ENCODE peak calls at places on chromosomes 6 and 20, in five cellular contexts. T is hepatocyte; O is RWPE2; C is breast epithelium; B is CD8-positive, alpha-beta T cell. D is an unnamed sample.

GRCh38 chr20:5170341-5170740 is 43.5 kb downstream of the CDS2 start:
- DNase-seq in T (no peak), O (no peak), C (no peak), B (no peak), D (no peak)

GRCh38 chr6:11772109-11772830 is 6.3 kb downstream of the ADTRP start:
- DNase-seq in T (peak), O (peak), C (peak), B (no peak), D (no peak)

GRCh38 chr6:30926644-30927043 is 5.3 kb downstream of the SFTA2 start:
- DNase-seq in T (peak), O (no peak), C (no peak), B (no peak), D (no peak)

GRCh38 chr6:106160189-106160588 is 74.1 kb downstream of the PRDM1 start:
- DNase-seq in T (no peak), O (no peak), C (no peak), B (no peak), D (no peak)

GRCh38 chr6:63731946-63732735 is 96.5 kb downstream of the PHF3 start:
- DNase-seq in T (no peak), O (no peak), C (no peak), B (no peak), D (no peak)

GRCh38 chr6:9140181-9140580 is 704.8 kb upstream of the SLC35B3 start:
- DNase-seq in T (no peak), O (no peak), C (peak), B (no peak), D (no peak)

GRCh38 chr20:60447703-60448102 is 489.5 kb downstream of the CDH26 start:
- DNase-seq in T (peak), O (no peak), C (no peak), B (no peak), D (no peak)

GRCh38 chr20:63754008-63754407 is 14.4 kb downstream of the SLC2A4RG start:
- DNase-seq in T (peak), O (peak), C (no peak), B (no peak), D (no peak)

GRCh38 chr20:17793986-17794385 is 94.2 kb downstream of the BANF2 start:
- DNase-seq in T (no peak), O (no peak), C (no peak), B (no peak), D (no peak)

GRCh38 chr6:25942561-25943147 is 12.2 kb upstream of the SLC17A2 start:
- DNase-seq in T (peak), O (no peak), C (no peak), B (no peak), D (no peak)

GRCh38 chr20:58169441-58169840 is 59.0 kb downstream of the ANKRD60 start:
- DNase-seq in T (no peak), O (no peak), C (no peak), B (no peak), D (no peak)

GRCh38 chr6:168865-169455 is 123.3 kb upstream of the DUSP22 start:
- DNase-seq in T (peak), O (no peak), C (no peak), B (no peak), D (no peak)

GRCh38 chr6:1987640-1988039 is 257.8 kb downstream of the GMDS start:
- DNase-seq in T (no peak), O (no peak), C (no peak), B (no peak), D (no peak)

GRCh38 chr6:129335792-129336191 is 374.2 kb downstream of the ARHGAP18 start:
- DNase-seq in T (no peak), O (no peak), C (no peak), B (no peak), D (no peak)

GRCh38 chr20:571754-572331 is 28.3 kb upstream of the CSNK2A1 start:
- DNase-seq in T (peak), O (no peak), C (peak), B (no peak), D (no peak)

GRCh38 chr6:29490055-29490454 is 2.3 kb upstream of the MAS1L start:
- DNase-seq in T (no peak), O (no peak), C (no peak), B (no peak), D (no peak)

GRCh38 chr6:169979873-169980440 is 228.5 kb downstream of the ERMARD start:
- DNase-seq in T (no peak), O (peak), C (no peak), B (no peak), D (no peak)

GRCh38 chr6:166032366-166033171 is 135.1 kb downstream of the TBXT start:
- DNase-seq in T (peak), O (no peak), C (no peak), B (no peak), D (no peak)

GRCh38 chr20:49668181-49668877 is 45.3 kb downstream of the B4GALT5 start:
- DNase-seq in T (no peak), O (no peak), C (no peak), B (peak), D (no peak)

GRCh38 chr6:111601875-111602274 is 3.8 kb downstream of the TRAF3IP2 start:
- DNase-seq in T (peak), O (no peak), C (no peak), B (no peak), D (no peak)

GRCh38 chr6:42260424-42260888 is 42.8 kb upstream of the MRPS10 start:
- DNase-seq in T (peak), O (no peak), C (no peak), B (no peak), D (no peak)

GRCh38 chr6:130093546-130093945 is 75.2 kb downstream of the L3MBTL3 start:
- DNase-seq in T (no peak), O (no peak), C (no peak), B (no peak), D (no peak)

GRCh38 chr6:69285054-69285453 is 511.8 kb downstream of the LMBRD1 start:
- DNase-seq in T (no peak), O (no peak), C (no peak), B (no peak), D (no peak)

GRCh38 chr6:2872417-2873358 is 30.4 kb downstream of the SERPINB9 start:
- DNase-seq in T (no peak), O (no peak), C (no peak), B (no peak), D (no peak)

DNA sequence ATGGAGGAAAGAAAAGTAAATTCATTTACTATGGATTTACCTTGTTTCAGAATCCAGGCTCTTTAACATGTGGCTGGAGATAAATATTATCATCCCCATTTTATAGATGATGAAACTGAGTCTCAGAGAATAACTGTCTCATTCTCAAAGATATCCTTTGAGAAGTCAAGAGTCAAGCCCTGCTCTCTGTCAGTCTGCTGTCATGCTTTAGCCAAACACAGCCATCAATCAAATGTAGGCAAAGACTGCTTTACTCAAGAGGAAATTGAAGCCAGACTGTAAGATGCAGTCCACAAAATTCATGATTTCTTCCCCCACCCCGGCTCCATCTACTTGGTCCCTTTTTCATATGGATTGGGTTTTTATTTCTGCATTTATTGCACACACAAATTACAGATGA is 102.8 kb upstream of the TOP1 start:
- DNase-seq in T (no peak), O (no peak), C (no peak), B (no peak), D (no peak)
- H3K27ac ChIP-seq in T (no peak), O (no peak), C (no peak), B (no peak), D (no peak)

GRCh38 chr20:50690979-50691584 is at the start of gene RIPOR3:
- DNase-seq in T (peak), O (peak), C (no peak), B (no peak), D (no peak)
- H3K27ac ChIP-seq in T (peak), O (no peak), C (peak), B (no peak), D (no peak)

GRCh38 chr6:15303162-15303919 is 57.5 kb downstream of the JARID2 start:
- DNase-seq in T (no peak), O (no peak), C (no peak), B (no peak), D (no peak)
- H3K27ac ChIP-seq in T (peak), O (no peak), C (no peak), B (no peak), D (no peak)

GRCh38 chr6:7173843-7174503 is 66.2 kb downstream of the RREB1 start:
- DNase-seq in T (no peak), O (no peak), C (no peak), B (no peak), D (no peak)
- H3K27ac ChIP-seq in T (no peak), O (no peak), C (peak), B (no peak), D (no peak)

GRCh38 chr6:161319231-161319630 is 45.4 kb upstream of the AGPAT4 start:
- DNase-seq in T (no peak), O (no peak), C (no peak), B (no peak), D (peak)
- H3K27ac ChIP-seq in T (no peak), O (no peak), C (no peak), B (no peak), D (peak)

GRCh38 chr6:160238786-160239751 is 19.6 kb downstream of the SLC22A2 start:
- DNase-seq in T (no peak), O (no peak), C (no peak), B (no peak), D (no peak)

GRCh38 chr6:160240691-160241084 is 17.9 kb downstream of the SLC22A2 start:
- DNase-seq in T (no peak), O (no peak), C (no peak), B (no peak), D (no peak)

GRCh38 chr6:160238234-160238633 is 20.4 kb downstream of the SLC22A2 start:
- DNase-seq in T (no peak), O (no peak), C (no peak), B (no peak), D (no peak)

DNA sequence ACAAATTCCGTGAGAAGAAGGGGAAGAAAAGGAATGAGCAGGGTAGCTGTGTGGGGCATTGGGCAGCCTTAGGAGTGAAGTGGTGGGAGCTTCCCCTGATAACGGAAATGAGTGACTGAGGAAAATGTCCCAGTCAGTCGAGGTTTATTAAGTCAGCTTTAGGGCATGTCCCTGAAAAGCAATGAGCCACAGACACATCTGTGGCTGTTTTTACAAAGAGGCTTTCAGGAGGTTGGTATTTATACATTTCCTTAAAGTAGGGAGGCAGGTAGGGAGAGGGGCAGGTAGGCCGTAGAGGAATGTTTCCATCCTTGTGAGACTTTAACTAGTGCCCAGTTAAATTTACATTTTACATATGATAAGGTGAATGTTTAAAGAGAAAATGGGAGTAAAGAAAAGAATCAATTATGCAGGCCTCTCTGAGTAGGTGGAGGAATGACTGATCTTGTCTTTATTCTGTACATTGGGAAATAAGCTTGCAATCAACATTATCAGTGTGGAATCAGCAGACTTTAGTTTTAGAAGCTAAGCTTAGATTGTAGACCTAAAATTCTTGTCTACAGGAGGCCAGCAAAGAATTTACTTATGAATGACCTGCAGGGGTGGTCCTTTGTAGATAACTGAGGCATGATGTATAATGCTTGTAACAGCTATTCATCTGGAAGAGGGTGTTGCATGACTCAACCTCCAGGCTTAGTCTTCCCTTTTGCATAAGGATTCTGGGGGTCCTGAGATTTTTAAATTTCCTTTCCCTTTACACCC is 18.5 kb downstream of the SLC22A2 start:
- DNase-seq in T (no peak), O (no peak), C (no peak), B (no peak), D (no peak)
- H3K27ac ChIP-seq in T (peak), O (peak), C (no peak), B (no peak), D (no peak)

GRCh38 chr6:52503344-52503747 is 73.5 kb downstream of the TRAM2 start:
- DNase-seq in T (no peak), O (no peak), C (no peak), B (no peak), D (no peak)
- H3K27ac ChIP-seq in T (peak), O (peak), C (peak), B (no peak), D (no peak)